ENCODE peak calls at places on chromosomes 16 and 17, in six cellular contexts. One of them, this sample, is unnamed.

GRCh38 chr16:86449377-86450095 is 60.8 kb upstream of the FOXF1 start:
- DNase-seq in cardiac muscle cell: no peak
- DNase-seq in body of pancreas: no peak
- DNase-seq in BJ: no peak
- DNase-seq in B cell: no peak
- DNase-seq in pancreas: no peak
- DNase-seq in this sample: no peak

GRCh38 chr17:71727292-71727691 is 393.5 kb upstream of the SOX9 start:
- DNase-seq in body of pancreas: no peak
- DNase-seq in pancreas: no peak
- DNase-seq in B cell: no peak
- DNase-seq in cardiac muscle cell: no peak
- DNase-seq in BJ: no peak
- DNase-seq in this sample: no peak

GRCh38 chr16:3570420-3571062 is 6.7 kb downstream of the NLRC3 start:
- DNase-seq in BJ: no peak
- DNase-seq in pancreas: no peak
- DNase-seq in body of pancreas: no peak
- DNase-seq in cardiac muscle cell: no peak
- DNase-seq in B cell: no peak
- DNase-seq in this sample: no peak

GRCh38 chr17:883586-883962 is 96.0 kb downstream of the NXN start:
- DNase-seq in B cell: no peak
- DNase-seq in cardiac muscle cell: no peak
- DNase-seq in body of pancreas: no peak
- DNase-seq in BJ: no peak
- DNase-seq in pancreas: no peak
- DNase-seq in this sample: no peak

GRCh38 chr17:55642741-55643140 is 79.9 kb downstream of the TMEM100 start:
- DNase-seq in BJ: no peak
- DNase-seq in cardiac muscle cell: no peak
- DNase-seq in body of pancreas: no peak
- DNase-seq in pancreas: no peak
- DNase-seq in B cell: no peak
- DNase-seq in this sample: no peak

GRCh38 chr16:87391324-87391949 is 699 bp upstream of the MAP1LC3B start:
- DNase-seq in BJ: no peak
- DNase-seq in cardiac muscle cell: peak; percentile 56
- DNase-seq in pancreas: peak; percentile 63
- DNase-seq in body of pancreas: peak; percentile 68
- DNase-seq in B cell: no peak
- DNase-seq in this sample: peak; percentile 77

GRCh38 chr17:57391076-57391825 is 134.9 kb downstream of the MSI2 start:
- DNase-seq in B cell: no peak
- DNase-seq in body of pancreas: no peak
- DNase-seq in BJ: no peak
- DNase-seq in cardiac muscle cell: no peak
- DNase-seq in pancreas: no peak
- DNase-seq in this sample: no peak

GRCh38 chr16:76222087-76222486 is 55.1 kb upstream of the CNTNAP4 start:
- DNase-seq in BJ: no peak
- DNase-seq in B cell: no peak
- DNase-seq in body of pancreas: no peak
- DNase-seq in pancreas: no peak
- DNase-seq in cardiac muscle cell: no peak
- DNase-seq in this sample: peak; percentile 62

GRCh38 chr17:67262420-67262819 is 17.4 kb upstream of the HELZ start:
- DNase-seq in body of pancreas: no peak
- DNase-seq in B cell: no peak
- DNase-seq in cardiac muscle cell: no peak
- DNase-seq in pancreas: no peak
- DNase-seq in BJ: no peak
- DNase-seq in this sample: no peak

GRCh38 chr16:52496051-52496876 is 50.7 kb downstream of the TOX3 start:
- DNase-seq in BJ: no peak
- DNase-seq in body of pancreas: peak; percentile 31
- DNase-seq in pancreas: no peak
- DNase-seq in cardiac muscle cell: peak; percentile 10
- DNase-seq in B cell: no peak
- DNase-seq in this sample: no peak

GRCh38 chr16:72983241-72983640 is 64.7 kb downstream of the ZFHX3 start:
- DNase-seq in pancreas: no peak
- DNase-seq in cardiac muscle cell: no peak
- DNase-seq in BJ: no peak
- DNase-seq in body of pancreas: no peak
- DNase-seq in B cell: no peak
- DNase-seq in this sample: no peak

GRCh38 chr17:39706383-39706782 is 6.5 kb downstream of the ERBB2 start:
- DNase-seq in body of pancreas: no peak
- DNase-seq in BJ: no peak
- DNase-seq in pancreas: no peak
- DNase-seq in cardiac muscle cell: no peak
- DNase-seq in B cell: no peak
- DNase-seq in this sample: no peak

GRCh38 chr16:76287466-76287865 is 10.3 kb downstream of the CNTNAP4 start:
- DNase-seq in B cell: no peak
- DNase-seq in body of pancreas: no peak
- DNase-seq in BJ: no peak
- DNase-seq in pancreas: no peak
- DNase-seq in cardiac muscle cell: no peak
- DNase-seq in this sample: no peak

GRCh38 chr17:45874148-45874547 is 20.2 kb upstream of the MAPT start:
- DNase-seq in BJ: no peak
- DNase-seq in cardiac muscle cell: no peak
- DNase-seq in pancreas: no peak
- DNase-seq in B cell: no peak
- DNase-seq in body of pancreas: no peak
- DNase-seq in this sample: no peak

GRCh38 chr17:81291662-81292061 is 3.4 kb downstream of the SLC38A10 start:
- DNase-seq in BJ: no peak
- DNase-seq in body of pancreas: peak; percentile 82
- DNase-seq in B cell: peak; percentile 88
- DNase-seq in pancreas: peak; percentile 85
- DNase-seq in cardiac muscle cell: peak; percentile 72
- DNase-seq in this sample: peak; percentile 76
- TF ChIP-seq CTCF in BJ: peak; percentile 71
- TF ChIP-seq CTCF in body of pancreas: peak; percentile 76
- TF ChIP-seq CTCF in B cell: peak; percentile 86
- TF ChIP-seq CTCF in pancreas: peak; percentile 67
- TF ChIP-seq CTCF in cardiac muscle cell: peak; percentile 59
- TF ChIP-seq CTCF in this sample: peak; percentile 59

DNA sequence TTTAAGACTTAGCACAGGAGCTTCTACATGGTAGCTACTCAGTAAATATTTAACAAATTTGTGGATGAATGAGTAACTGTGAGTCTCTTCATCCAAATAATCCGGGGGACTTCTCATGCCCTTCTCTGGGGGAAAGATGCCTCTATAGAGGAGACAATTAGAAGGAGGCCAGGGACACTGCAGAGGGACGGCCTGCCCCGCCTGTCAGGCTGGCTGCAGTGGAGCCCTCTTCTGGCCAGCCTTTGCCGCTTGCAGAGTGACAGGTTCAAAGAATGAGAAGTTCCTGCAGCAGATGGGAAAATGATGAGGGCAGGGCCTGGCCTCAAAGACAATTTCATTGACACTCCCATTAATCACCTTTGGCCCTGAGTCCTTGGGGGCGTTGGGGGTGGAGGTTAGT is 339.1 kb downstream of the MAF start:
- DNase-seq in pancreas: no peak
- DNase-seq in cardiac muscle cell: peak; percentile 55
- DNase-seq in body of pancreas: peak; percentile 34
- DNase-seq in BJ: no peak
- DNase-seq in B cell: no peak
- DNase-seq in this sample: peak; percentile 45
- TF ChIP-seq CTCF in pancreas: peak; percentile 20
- TF ChIP-seq CTCF in cardiac muscle cell: no peak
- TF ChIP-seq CTCF in body of pancreas: peak; percentile 32
- TF ChIP-seq CTCF in BJ: no peak
- TF ChIP-seq CTCF in B cell: no peak
- TF ChIP-seq CTCF in this sample: peak; percentile 45

GRCh38 chr17:34226011-34226410 is 29.1 kb upstream of the CCL2 start:
- DNase-seq in cardiac muscle cell: no peak
- DNase-seq in B cell: no peak
- DNase-seq in pancreas: no peak
- DNase-seq in BJ: peak; percentile 78
- DNase-seq in body of pancreas: no peak
- DNase-seq in this sample: no peak
- TF ChIP-seq CTCF in cardiac muscle cell: no peak
- TF ChIP-seq CTCF in B cell: no peak
- TF ChIP-seq CTCF in pancreas: no peak
- TF ChIP-seq CTCF in BJ: no peak
- TF ChIP-seq CTCF in body of pancreas: no peak
- TF ChIP-seq CTCF in this sample: no peak

GRCh38 chr17:63842540-63843386 is at the start of gene SMARCD2:
- DNase-seq in B cell: peak; percentile 94
- DNase-seq in BJ: peak; percentile 91
- DNase-seq in body of pancreas: peak; percentile 99
- DNase-seq in pancreas: peak; percentile 99
- DNase-seq in cardiac muscle cell: peak; percentile 99
- DNase-seq in this sample: peak; percentile 99
- TF ChIP-seq CTCF in B cell: no peak
- TF ChIP-seq CTCF in BJ: no peak
- TF ChIP-seq CTCF in body of pancreas: no peak
- TF ChIP-seq CTCF in pancreas: no peak
- TF ChIP-seq CTCF in cardiac muscle cell: no peak
- TF ChIP-seq CTCF in this sample: no peak

This sample was measured in Caco-2.